ENCODE peak calls at places on chromosomes 11 and 22, in seven cellular contexts. M, P, U, I, F, X and N are unnamed samples.

GRCh38 chr22:44424867-44425351 is 73.1 kb downstream of the RTL6 start:
- DNase-seq in F (no peak), U (no peak), M (peak), P (no peak), X (no peak), I (no peak), N (no peak)

GRCh38 chr22:26474687-26475086 is 8.9 kb downstream of the HPS4 start:
- DNase-seq in M (no peak), U (no peak), F (no peak), X (no peak), P (peak), I (no peak), N (no peak)

GRCh38 chr11:70503878-70504240 is 105.5 kb downstream of the CTTN start:
- DNase-seq in U (no peak), M (no peak), F (no peak), P (no peak), X (no peak), I (peak), N (no peak)

GRCh38 chr11:110374921-110375320 is 54.8 kb upstream of the FDX1 start:
- DNase-seq in U (no peak), F (no peak), X (no peak), I (no peak), M (no peak), P (no peak), N (no peak)

GRCh38 chr11:107203656-107204055 is 185.4 kb upstream of the GUCY1A2 start:
- DNase-seq in X (no peak), P (no peak), U (no peak), I (no peak), M (no peak), F (no peak), N (no peak)

GRCh38 chr11:69272055-69272454 is 21.9 kb upstream of the MYEOV start:
- DNase-seq in X (no peak), M (no peak), F (no peak), I (no peak), P (no peak), U (no peak), N (no peak)

GRCh38 chr11:61328351-61328750 is 4.6 kb downstream of the DDB1 start:
- DNase-seq in I (no peak), M (no peak), P (no peak), X (no peak), F (no peak), U (no peak), N (no peak)

GRCh38 chr11:121650520-121651266 is 197.9 kb upstream of the SORL1-AS1 start:
- DNase-seq in P (no peak), U (peak), X (no peak), I (no peak), F (no peak), M (no peak), N (no peak)

GRCh38 chr11:30245621-30246020 is 14.8 kb downstream of the FSHB start:
- DNase-seq in X (no peak), I (no peak), P (peak), U (no peak), M (no peak), F (no peak), N (peak)

GRCh38 chr11:96037267-96037990 is 113.5 kb upstream of the MTMR2 start:
- DNase-seq in P (peak), F (no peak), U (no peak), M (no peak), I (no peak), X (no peak), N (peak)

DNA sequence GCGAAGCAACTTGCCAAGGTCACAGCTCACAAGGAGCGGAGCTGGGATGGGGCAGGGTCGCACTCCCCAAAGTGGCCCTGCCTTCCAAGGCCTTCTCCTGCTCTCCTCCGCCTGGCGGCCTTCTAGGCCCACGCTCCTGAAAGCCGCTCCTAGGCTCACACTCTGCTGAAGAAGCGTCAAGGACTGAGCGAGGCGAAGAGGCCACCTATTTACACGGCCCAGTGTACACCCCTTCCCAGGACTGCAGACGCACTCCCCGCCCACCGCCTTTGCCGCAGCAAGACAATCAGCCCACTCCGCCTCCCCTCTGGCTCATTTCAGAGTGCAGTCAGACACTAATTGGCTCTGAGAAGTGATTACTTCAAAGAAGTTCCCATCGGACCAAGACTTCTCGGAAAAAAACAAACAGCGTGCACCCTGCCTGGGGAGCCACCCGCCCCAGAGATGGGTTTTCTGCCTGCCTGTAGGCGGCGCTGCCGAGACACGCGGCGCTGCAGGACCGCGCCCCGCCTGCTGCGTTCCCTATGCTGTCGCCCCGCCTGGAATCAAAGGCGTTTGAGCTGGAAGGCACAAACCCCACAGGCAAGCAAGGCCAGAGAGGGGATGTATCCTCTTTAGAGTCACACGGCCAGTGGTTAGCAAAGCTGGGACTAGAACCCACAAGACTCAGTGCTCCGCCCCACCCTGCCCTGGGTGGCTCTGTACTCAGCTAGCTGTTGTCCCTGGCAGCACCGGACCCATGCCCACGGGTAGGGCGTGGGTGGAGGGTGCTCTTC is 414.8 kb downstream of the BUD13 start:
- DNase-seq in P (peak), U (no peak), M (no peak), I (peak), X (peak), F (no peak), N (no peak)
- TF ChIP-seq CTCF in P (no peak), U (peak), M (peak), I (peak), X (peak), F (no peak), N (peak)

DNA sequence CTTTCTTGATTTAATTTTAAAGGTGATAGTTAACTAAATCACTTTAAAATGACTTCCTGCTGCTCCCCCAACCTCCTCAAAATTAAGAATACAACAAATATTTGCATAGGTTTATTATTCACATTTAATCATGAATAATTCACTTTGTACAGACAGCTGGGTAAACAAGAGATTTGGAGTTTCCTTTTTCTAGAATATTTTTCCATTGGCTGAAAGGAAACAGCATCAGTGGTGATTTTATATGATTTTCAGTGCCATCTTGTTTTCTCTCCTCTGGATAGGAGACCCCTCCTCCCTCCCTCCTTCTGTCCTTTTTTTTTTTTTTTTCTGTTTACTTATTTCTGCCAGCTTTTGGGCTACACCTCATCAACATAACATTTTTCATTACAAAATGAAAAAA is 60.5 kb downstream of the LIF start:
- DNase-seq in U (no peak), X (no peak), I (no peak), F (no peak), P (no peak), M (no peak), N (no peak)
- TF ChIP-seq CTCF in U (no peak), X (no peak), I (no peak), F (no peak), P (no peak), M (no peak), N (no peak)

GRCh38 chr11:13502492-13502891 is 6.7 kb upstream of the PTH start:
- DNase-seq in P (no peak), F (no peak), X (no peak), I (no peak), M (no peak), U (no peak), N (no peak)
- TF ChIP-seq CTCF in P (no peak), F (no peak), X (no peak), I (no peak), M (no peak), U (no peak), N (no peak)

GRCh38 chr11:82676483-82677094 is 57.1 kb downstream of the FAM181B start:
- DNase-seq in X (no peak), I (no peak), F (no peak), M (no peak), U (no peak), P (no peak), N (no peak)
- TF ChIP-seq CTCF in X (no peak), I (peak), F (no peak), M (peak), U (peak), P (no peak), N (peak)